ENCODE peak calls at places on chromosomes 11 and 22, in ten cellular contexts. T, V, F, S, L, U, K, H, C and W are unnamed samples. For H3K4me1, the result is how much of the 10 kb centered on the place peaks cover.

GRCh38 chr11:117146521-117146920 is 2.4 kb downstream of the PAFAH1B2 start:
- DNase-seq in T (no peak), V (no peak), F (no peak), S (no peak), L (peak), U (peak), K (no peak), H (no peak), C (no peak), W (no peak)

GRCh38 chr11:32034680-32035079 is 56.2 kb upstream of the RCN1 start:
- DNase-seq in T (no peak), V (no peak), F (no peak), S (no peak), L (peak), U (no peak), K (no peak), H (no peak), C (no peak), W (no peak)

GRCh38 chr11:129410561-129410960 is 34.9 kb downstream of the BARX2 start:
- DNase-seq in T (no peak), V (no peak), F (no peak), S (no peak), L (no peak), U (no peak), K (no peak), H (no peak), C (no peak), W (no peak)

GRCh38 chr11:2213384-2213842 is 41.8 kb upstream of the TH start:
- DNase-seq in T (peak), V (no peak), F (no peak), S (peak), L (no peak), U (no peak), K (no peak), H (peak), C (no peak), W (no peak)

GRCh38 chr11:85955531-85955930 is 100.3 kb downstream of the CCDC83 start:
- DNase-seq in T (no peak), V (no peak), F (no peak), S (no peak), L (peak), U (peak), K (no peak), H (no peak), C (no peak), W (no peak)

GRCh38 chr11:126832387-126832786 is 168.2 kb downstream of the KIRREL3 start:
- DNase-seq in T (no peak), V (no peak), F (no peak), S (no peak), L (no peak), U (no peak), K (no peak), H (no peak), C (no peak), W (no peak)

GRCh38 chr22:29344137-29344536 is 28.6 kb upstream of the RASL10A start:
- DNase-seq in T (peak), V (no peak), F (no peak), S (no peak), L (peak), U (peak), K (no peak), H (no peak), C (peak), W (no peak)

GRCh38 chr22:37428649-37429586 is 1.6 kb upstream of the ELFN2 start:
- DNase-seq in T (no peak), V (peak), F (peak), S (peak), L (peak), U (peak), K (no peak), H (no peak), C (peak), W (peak)

GRCh38 chr22:22703715-22704114 is 59.3 kb downstream of the GGTLC2 start:
- DNase-seq in T (no peak), V (no peak), F (no peak), S (no peak), L (peak), U (no peak), K (no peak), H (no peak), C (no peak), W (no peak)

GRCh38 chr11:72814831-72815618 is 814 bp downstream of the ATG16L2 start:
- DNase-seq in T (no peak), V (no peak), F (no peak), S (peak), L (peak), U (peak), K (peak), H (no peak), C (peak), W (no peak)

GRCh38 chr11:14554959-14555358 is 34.8 kb upstream of the PSMA1 start:
- DNase-seq in T (no peak), V (peak), F (no peak), S (peak), L (peak), U (peak), K (no peak), H (no peak), C (no peak), W (peak)

GRCh38 chr11:11620251-11620965 is 1.4 kb downstream of the GALNT18 start:
- DNase-seq in T (peak), V (no peak), F (peak), S (peak), L (no peak), U (peak), K (peak), H (peak), C (peak), W (no peak)

GRCh38 chr11:70305501-70305900 is 35.0 kb downstream of the PPFIA1 start:
- DNase-seq in T (no peak), V (no peak), F (no peak), S (no peak), L (no peak), U (no peak), K (no peak), H (no peak), C (no peak), W (no peak)

GRCh38 chr11:1705121-1706052 is 8.4 kb downstream of the KRTAP5-6 start:
- DNase-seq in T (no peak), V (no peak), F (no peak), S (peak), L (no peak), U (peak), K (no peak), H (peak), C (no peak), W (no peak)

GRCh38 chr11:117387992-117388765 is 60.5 kb downstream of the CEP164 start:
- DNase-seq in T (no peak), V (no peak), F (no peak), S (no peak), L (peak), U (no peak), K (no peak), H (no peak), C (no peak), W (no peak)

GRCh38 chr11:59857444-59858434 is 8.5 kb downstream of the TCN1 start:
- DNase-seq in T (no peak), V (peak), F (no peak), S (peak), L (no peak), U (peak), K (no peak), H (no peak), C (no peak), W (no peak)

GRCh38 chr11:64742940-64743590 is 877 bp downstream of the RASGRP2 start:
- DNase-seq in T (peak), V (peak), F (no peak), S (peak), L (peak), U (peak), K (peak), H (peak), C (peak), W (peak)

GRCh38 chr22:48953830-48954229 is 873.8 kb downstream of the BRD1 start:
- DNase-seq in T (no peak), V (no peak), F (no peak), S (no peak), L (no peak), U (no peak), K (peak), H (no peak), C (no peak), W (no peak)

GRCh38 chr11:79049627-79050238 is 391.1 kb downstream of the TENM4 start:
- DNase-seq in T (no peak), V (no peak), F (no peak), S (no peak), L (no peak), U (no peak), K (no peak), H (no peak), C (no peak), W (no peak)

GRCh38 chr11:66133216-66133775 is 63.2 kb downstream of the PACS1 start:
- DNase-seq in T (no peak), V (no peak), F (no peak), S (no peak), L (no peak), U (no peak), K (no peak), H (no peak), C (no peak), W (no peak)

GRCh38 chr11:19660076-19660475 is 52.6 kb upstream of the NAV2 start:
- DNase-seq in T (no peak), V (no peak), F (no peak), S (peak), L (no peak), U (peak), K (no peak), H (no peak), C (no peak), W (no peak)

GRCh38 chr11:9906043-9906791 is 242.3 kb downstream of the SWAP70 start:
- DNase-seq in T (no peak), V (no peak), F (no peak), S (no peak), L (peak), U (no peak), K (no peak), H (no peak), C (no peak), W (no peak)

GRCh38 chr22:30864441-30865420 is 103.8 kb downstream of the MORC2 start:
- DNase-seq in T (no peak), V (no peak), F (no peak), S (no peak), L (no peak), U (no peak), K (peak), H (peak), C (no peak), W (no peak)

GRCh38 chr11:100031973-100032372 is 655.1 kb upstream of the ARHGAP42 start:
- DNase-seq in T (no peak), V (no peak), F (no peak), S (no peak), L (no peak), U (no peak), K (no peak), H (no peak), C (no peak), W (no peak)

GRCh38 chr11:96447208-96447607 is 57.4 kb downstream of the JRKL start:
- DNase-seq in T (no peak), V (no peak), F (no peak), S (no peak), L (no peak), U (no peak), K (no peak), H (no peak), C (no peak), W (no peak)

GRCh38 chr22:47818496-47818895 is 1056.0 kb downstream of the TBC1D22A start:
- DNase-seq in T (no peak), V (no peak), F (no peak), S (no peak), L (no peak), U (no peak), K (no peak), H (no peak), C (no peak), W (no peak)

GRCh38 chr11:47004595-47005033 is 68.1 kb downstream of the CSTPP1 start:
- DNase-seq in T (peak), V (no peak), F (no peak), S (peak), L (peak), U (peak), K (peak), H (peak), C (peak), W (no peak)

GRCh38 chr11:69934861-69935494 is 115.8 kb upstream of the FGF3 start:
- DNase-seq in T (peak), V (no peak), F (no peak), S (no peak), L (no peak), U (peak), K (peak), H (peak), C (no peak), W (no peak)

GRCh38 chr11:44329472-44330230 is 19.7 kb upstream of the ALX4 start:
- DNase-seq in T (no peak), V (no peak), F (no peak), S (no peak), L (no peak), U (no peak), K (no peak), H (no peak), C (no peak), W (no peak)

GRCh38 chr11:128304666-128305485 is 282.5 kb downstream of the ETS1 start:
- DNase-seq in T (no peak), V (peak), F (no peak), S (peak), L (no peak), U (no peak), K (no peak), H (no peak), C (no peak), W (peak)

GRCh38 chr11:128300785-128301184 is 286.6 kb downstream of the ETS1 start:
- DNase-seq in T (no peak), V (peak), F (no peak), S (no peak), L (no peak), U (no peak), K (no peak), H (no peak), C (no peak), W (no peak)

GRCh38 chr11:128303383-128303782 is 284.0 kb downstream of the ETS1 start:
- DNase-seq in T (no peak), V (no peak), F (no peak), S (no peak), L (no peak), U (no peak), K (no peak), H (no peak), C (no peak), W (no peak)

GRCh38 chr11:128305588-128305987 is 281.8 kb downstream of the ETS1 start:
- DNase-seq in T (no peak), V (peak), F (no peak), S (peak), L (no peak), U (no peak), K (no peak), H (no peak), C (no peak), W (no peak)

GRCh38 chr11:128302425-128303186 is 284.8 kb downstream of the ETS1 start:
- DNase-seq in T (no peak), V (peak), F (no peak), S (peak), L (no peak), U (no peak), K (no peak), H (no peak), C (peak), W (peak)
- H3K27ac ChIP-seq in T (no peak), V (peak), F (no peak), S (peak), L (no peak), U (no peak), K (no peak), H (no peak), C (peak), W (peak)

DNA sequence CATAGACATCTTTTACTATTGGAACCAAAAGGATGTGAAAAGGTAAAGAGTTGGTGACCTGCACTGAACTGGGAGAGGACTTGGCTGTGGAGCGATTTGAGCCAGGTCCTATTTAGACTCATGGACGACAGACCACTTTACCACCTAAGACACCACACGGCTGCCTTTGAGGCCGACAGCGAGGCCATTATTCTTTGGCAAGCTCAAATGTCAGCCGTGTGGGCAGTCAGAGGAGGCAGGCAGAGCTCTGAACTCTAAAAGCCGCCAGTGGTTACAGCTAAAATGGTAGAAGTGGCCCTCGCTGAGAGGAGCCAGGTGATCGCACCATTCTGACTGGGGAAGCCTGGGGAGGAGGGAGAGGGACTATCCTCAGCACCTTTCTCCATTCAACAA is 50.5 kb downstream of the SCUBE1 start:
- DNase-seq in T (no peak), V (no peak), F (no peak), S (no peak), L (no peak), U (no peak), K (no peak), H (no peak), C (no peak), W (no peak)
- H3K4me1 ChIP-seq in T (under half), V (under half), F (half or more), S (under half), L (under half), U (under half), K (half or more), H (under half), C (under half), W (under half)

GRCh38 chr11:120739780-120740179 is 228.2 kb downstream of the GRIK4 start:
- DNase-seq in T (no peak), V (no peak), F (no peak), S (no peak), L (no peak), U (no peak), K (no peak), H (no peak), C (no peak), W (no peak)
- H3K27ac ChIP-seq in T (no peak), V (no peak), F (no peak), S (no peak), L (no peak), U (no peak), K (no peak), H (no peak), C (no peak), W (no peak)

DNA sequence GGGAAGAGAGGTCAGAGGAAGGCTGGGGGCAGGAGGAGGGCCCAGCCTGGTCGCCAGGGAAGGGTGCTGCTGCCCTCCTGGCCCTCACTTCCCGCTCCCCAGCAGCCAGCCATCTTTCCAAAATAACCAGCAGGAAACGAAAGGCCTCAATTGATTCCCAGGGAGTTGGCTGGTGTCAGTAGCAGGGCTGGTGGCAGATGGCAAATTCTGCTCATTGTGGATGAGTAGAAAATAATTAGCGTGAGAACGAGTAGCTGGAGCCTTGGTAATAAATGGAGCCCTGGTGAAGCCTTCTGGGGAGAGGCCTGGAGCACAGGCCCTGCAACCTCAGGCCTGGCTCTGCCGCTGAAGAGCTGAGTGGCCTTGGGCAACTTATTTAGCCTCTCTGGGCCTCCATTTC is 31.3 kb downstream of the DAGLA start:
- DNase-seq in T (no peak), V (no peak), F (no peak), S (no peak), L (no peak), U (no peak), K (no peak), H (no peak), C (no peak), W (no peak)
- H3K4me1 ChIP-seq in T (under half), V (under half), F (under half), S (under half), L (under half), U (under half), K (under half), H (under half), C (under half), W (under half)

DNA sequence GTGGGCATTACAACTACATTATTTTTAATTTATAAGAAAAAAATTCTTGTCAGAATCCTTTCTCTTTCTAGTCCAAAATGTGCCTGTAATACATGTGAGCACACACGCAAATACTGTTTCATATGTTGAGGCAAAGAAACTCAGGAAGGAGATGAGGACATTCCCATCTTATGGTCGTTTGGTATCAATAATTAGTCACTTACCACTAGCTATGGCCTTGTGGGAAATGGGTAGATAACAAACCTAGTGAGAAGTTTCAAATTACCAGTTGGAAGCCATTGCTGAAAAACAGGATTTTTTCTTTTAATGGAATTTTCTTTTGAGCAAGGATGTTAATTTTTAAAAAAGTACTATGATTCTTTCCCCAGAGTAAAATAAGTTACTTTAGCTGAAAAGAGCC is 25.7 kb downstream of the AMOTL1 start:
- DNase-seq in T (no peak), V (no peak), F (no peak), S (no peak), L (peak), U (no peak), K (no peak), H (no peak), C (no peak), W (no peak)
- H3K27ac ChIP-seq in T (peak), V (no peak), F (no peak), S (no peak), L (no peak), U (peak), K (peak), H (peak), C (peak), W (no peak)